ENCODE peak calls at places on chromosome 17, in six cellular contexts. F, W, B, K, V and P are unnamed samples.

GRCh38 chr17:61353615-61354014 is 46.0 kb upstream of the TBX2 start:
- DNase-seq in F (no peak), V (no peak), B (no peak), K (no peak), W (no peak), P (peak; percentile 77)

GRCh38 chr17:28416703-28417311 is 10.8 kb upstream of the SLC46A1 start:
- DNase-seq in B (peak; percentile 8), V (peak; percentile 36), K (peak; percentile 93), W (no peak), F (peak; percentile 82), P (peak; percentile 78)

GRCh38 chr17:1203111-1203966 is 23.6 kb upstream of the ABR start:
- DNase-seq in W (peak; percentile 36), V (peak; percentile 37), F (peak; percentile 94), B (peak; percentile 36), K (peak; percentile 97), P (peak; percentile 63)

GRCh38 chr17:39719563-39719962 is 10.8 kb downstream of the MIEN1 start:
- DNase-seq in F (no peak), K (no peak), B (no peak), V (no peak), W (no peak), P (no peak)

GRCh38 chr17:57898487-57899311 is 48.9 kb upstream of the MRPS23 start:
- DNase-seq in W (no peak), V (peak; percentile 51), B (no peak), F (peak; percentile 94), K (peak; percentile 96), P (no peak)

GRCh38 chr17:81481011-81481799 is 31.4 kb downstream of the ACTG1 start:
- DNase-seq in V (peak; percentile 68), K (peak; percentile 81), F (peak; percentile 87), B (peak; percentile 11), W (peak; percentile 59), P (peak; percentile 76)

GRCh38 chr17:48719642-48720262 is 2.6 kb downstream of the PRAC1 start:
- DNase-seq in B (no peak), W (no peak), F (peak; percentile 74), V (peak; percentile 70), K (peak; percentile 95), P (no peak)

GRCh38 chr17:81814748-81815645 is 11.0 kb downstream of the GCGR start:
- DNase-seq in V (no peak), W (no peak), K (no peak), B (no peak), F (no peak), P (no peak)

GRCh38 chr17:17109896-17110295 is 67.6 kb downstream of the MPRIP start:
- DNase-seq in F (no peak), V (no peak), W (peak; percentile 39), B (no peak), K (no peak), P (peak; percentile 57)

GRCh38 chr17:17749025-17749772 is 67.9 kb downstream of the RAI1 start:
- DNase-seq in F (peak; percentile 31), B (no peak), V (no peak), K (peak; percentile 87), W (no peak), P (no peak)

GRCh38 chr17:81030726-81031570 is 4.0 kb upstream of the BAIAP2 start:
- DNase-seq in B (no peak), K (no peak), F (no peak), W (no peak), V (no peak), P (no peak)

GRCh38 chr17:40348562-40349476 is 15.7 kb downstream of the GJD3 start:
- DNase-seq in K (peak; percentile 43), B (no peak), V (peak; percentile 79), W (no peak), F (no peak), P (peak; percentile 20)

GRCh38 chr17:47131761-47132160 is 57.3 kb downstream of the CDC27 start:
- DNase-seq in K (no peak), V (no peak), B (no peak), W (no peak), F (no peak), P (no peak)

GRCh38 chr17:62627219-62627903 is at the start of gene MRC2:
- DNase-seq in V (peak; percentile 30), F (peak; percentile 83), K (peak; percentile 96), B (peak; percentile 37), W (no peak), P (peak; percentile 68)

DNA sequence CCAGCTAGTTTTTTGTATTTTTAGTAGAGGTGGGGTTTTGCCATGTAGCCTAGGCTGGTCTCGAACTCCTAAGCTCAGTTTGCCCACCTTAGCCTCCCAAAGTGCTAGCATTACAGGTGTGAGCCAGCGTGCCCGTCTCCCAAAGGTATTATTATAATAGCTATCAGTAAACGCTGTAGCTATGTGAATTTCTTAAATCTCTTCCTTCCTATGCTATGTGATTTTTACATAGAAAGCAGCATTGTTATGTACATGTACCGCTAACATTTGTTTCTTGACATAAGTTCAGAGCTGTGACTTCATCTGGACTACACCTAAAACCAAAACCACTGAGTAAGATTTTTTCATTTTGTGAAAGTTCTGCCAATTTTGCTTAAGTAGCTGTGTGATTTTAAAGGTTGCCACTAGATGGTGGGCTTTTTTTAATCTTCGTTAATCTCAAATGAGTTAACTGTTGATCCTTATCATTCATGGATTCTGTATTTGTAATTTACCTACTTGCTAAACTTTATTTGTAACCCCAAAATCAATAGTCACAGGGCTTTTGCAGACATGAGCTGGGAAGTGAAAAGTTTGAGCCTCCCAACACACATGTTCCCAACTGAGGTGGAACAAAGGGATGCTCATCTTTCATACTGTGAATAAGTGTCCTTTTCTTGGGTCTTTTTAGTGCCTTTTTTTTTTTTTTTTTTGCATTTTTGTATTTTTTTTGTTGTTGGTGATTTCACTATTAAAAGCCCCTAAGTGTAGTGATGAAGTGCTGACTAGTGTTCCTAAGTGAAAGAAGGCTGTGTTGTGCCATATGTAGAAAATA is 21.9 kb downstream of the PRKAR1A start:
- DNase-seq in F (no peak), V (no peak), K (no peak), W (no peak), B (peak; percentile 57), P (peak; percentile 34)
- TF ChIP-seq CTCF in F (peak; percentile 52), V (no peak), K (peak; percentile 73), W (peak; percentile 43), B (peak; percentile 48), P (peak; percentile 20)

DNA sequence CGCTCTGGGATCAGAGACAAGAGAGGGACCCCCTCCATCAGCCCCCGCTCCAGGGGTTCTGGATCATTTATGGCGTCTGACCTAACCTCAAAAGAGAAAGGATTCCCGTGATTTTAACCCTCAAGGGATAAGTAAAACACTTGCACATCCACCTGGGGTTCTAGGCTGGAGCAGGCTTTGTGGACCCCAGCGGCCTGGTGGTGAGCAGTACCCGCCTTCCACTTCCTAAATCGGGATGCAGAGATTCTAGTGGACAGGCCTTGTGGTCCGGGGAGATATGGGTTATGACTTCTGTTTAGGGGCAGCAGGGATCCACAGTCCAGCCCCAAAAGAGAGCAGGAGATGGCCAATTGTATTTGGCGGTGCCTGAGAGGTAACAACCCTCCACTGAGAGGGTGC is 684 bp upstream of the PITPNM3 start:
- DNase-seq in F (no peak), K (no peak), B (no peak), V (no peak), W (no peak), P (no peak)
- H3K4me3 ChIP-seq in F (peak overlapping the region; percentile 57), K (peak overlapping the region; percentile 67), B (no peak overlapping the region), V (peak overlapping the region; percentile 64), W (no peak overlapping the region), P (peak overlapping the region; percentile 50)

GRCh38 chr17:29936724-29937123 is 4.7 kb upstream of the EFCAB5 start:
- DNase-seq in F (no peak), W (no peak), B (no peak), K (no peak), V (no peak), P (no peak)

GRCh38 chr17:29931253-29931932 is 1.4 kb upstream of the SSH2 start:
- DNase-seq in K (peak; percentile 72), V (peak; percentile 68), W (peak; percentile 25), F (peak; percentile 86), B (peak; percentile 62), P (peak; percentile 69)

GRCh38 chr17:29930399-29931010 is 477 bp upstream of the SSH2 start:
- DNase-seq in B (no peak), V (peak; percentile 4), W (no peak), K (no peak), F (peak; percentile 79), P (peak; percentile 5)

GRCh38 chr17:29929544-29930398 is at the start of gene SSH2:
- DNase-seq in V (peak; percentile 79), B (no peak), F (peak; percentile 99), K (peak; percentile 98), W (peak; percentile 49), P (peak; percentile 91)

GRCh38 chr17:29933379-29933778 is 3.4 kb upstream of the SSH2 start:
- DNase-seq in F (peak; percentile 50), W (no peak), V (no peak), K (peak; percentile 76), B (no peak), P (peak; percentile 44)
- TF ChIP-seq CTCF in F (peak; percentile 39), W (no peak), V (no peak), K (peak; percentile 73), B (peak; percentile 60), P (peak; percentile 41)

GRCh38 chr17:68953340-68953997 is 1.7 kb downstream of the ABCA8 start:
- DNase-seq in B (no peak), F (no peak), W (no peak), K (no peak), V (no peak), P (no peak)

GRCh38 chr17:68950725-68951124 is 4.5 kb downstream of the ABCA8 start:
- DNase-seq in W (no peak), F (no peak), V (no peak), K (no peak), B (no peak), P (no peak)

GRCh38 chr17:68955181-68955841 is at the start of gene ABCA8:
- DNase-seq in B (peak; percentile 90), W (peak; percentile 22), F (no peak), V (no peak), K (no peak), P (no peak)

GRCh38 chr17:68957944-68958343 is 2.8 kb upstream of the ABCA8 start:
- DNase-seq in B (no peak), V (no peak), K (no peak), W (no peak), F (no peak), P (no peak)

GRCh38 chr17:68954146-68954971 is 833 bp downstream of the ABCA8 start:
- DNase-seq in V (no peak), K (no peak), W (no peak), B (no peak), F (no peak), P (no peak)
- H3K4me3 ChIP-seq in V (peak overlapping the region; percentile 0), K (no peak overlapping the region), W (peak overlapping the region; percentile 39), B (peak overlapping the region; percentile 40), F (no peak overlapping the region), P (no peak overlapping the region)